ENCODE peak calls at places on chromosomes 5 and 9, in seven cellular contexts. N, X, K, E, Q, J and G are unnamed samples.
A peak's percentile ranks its signal among the peaks of the same experiment; 100 is the strongest.

GRCh38 chr5:160697281-160697680 is 154.7 kb downstream of the ATP10B start:
- DNase-seq in N (no peak), Q (no peak), E (no peak), X (no peak), J (no peak), K (no peak), G (no peak)

GRCh38 chr9:89412951-89413350 is 85.0 kb downstream of the SEMA4D start:
- DNase-seq in E (no peak), N (no peak), Q (no peak), J (no peak), X (no peak), K (no peak), G (no peak)

GRCh38 chr9:98992885-98993569 is 49.3 kb downstream of the COL15A1 start:
- DNase-seq in Q (no peak), E (no peak), K (no peak), X (no peak), J (no peak), N (no peak), G (no peak)

GRCh38 chr5:59620535-59621212 is 272.9 kb downstream of the PDE4D start:
- DNase-seq in J (no peak), E (no peak), K (no peak), Q (no peak), X (no peak), N (no peak), G (no peak)

GRCh38 chr5:172410160-172410559 is 44.2 kb downstream of the SH3PXD2B start:
- DNase-seq in E (no peak), K (no peak), J (no peak), N (peak; percentile 83), X (no peak), Q (peak; percentile 87), G (peak; percentile 50)

GRCh38 chr5:153881687-153882086 is 157.0 kb downstream of the FAM114A2 start:
- DNase-seq in N (no peak), Q (no peak), X (no peak), E (no peak), J (no peak), K (no peak), G (no peak)

GRCh38 chr9:69577123-69577522 is 95.0 kb downstream of the APBA1 start:
- DNase-seq in K (no peak), E (no peak), J (no peak), Q (peak; percentile 48), X (no peak), N (no peak), G (no peak)

GRCh38 chr9:130696139-130696650 is 2.6 kb downstream of the EXOSC2 start:
- DNase-seq in X (no peak), Q (no peak), J (no peak), K (no peak), E (no peak), N (no peak), G (no peak)

GRCh38 chr5:181164076-181164952 is 16.9 kb downstream of the OR2V2 start:
- DNase-seq in X (no peak), E (peak; percentile 28), K (no peak), N (peak; percentile 36), J (peak; percentile 86), Q (peak; percentile 48), G (no peak)

GRCh38 chr9:83280790-83281189 is 217.8 kb upstream of the RASEF start:
- DNase-seq in N (no peak), K (no peak), Q (no peak), J (no peak), E (no peak), X (peak; percentile 20), G (no peak)

GRCh38 chr5:169161022-169161680 is 139.8 kb downstream of the SLIT3 start:
- DNase-seq in X (peak; percentile 18), K (peak; percentile 71), E (peak; percentile 84), Q (peak; percentile 6), N (peak; percentile 73), J (peak; percentile 90), G (peak; percentile 79)

GRCh38 chr9:89419978-89420394 is 77.9 kb downstream of the SEMA4D start:
- DNase-seq in J (no peak), X (no peak), K (no peak), Q (no peak), N (no peak), E (no peak), G (peak; percentile 6)

GRCh38 chr5:54944364-54944763 is 41.0 kb downstream of the ESM1 start:
- DNase-seq in N (peak; percentile 45), E (no peak), J (peak; percentile 19), Q (peak; percentile 58), X (no peak), K (no peak), G (peak; percentile 17)

GRCh38 chr5:170104710-170105109 is 987 bp upstream of the FOXI1 start:
- DNase-seq in X (no peak), K (no peak), E (no peak), J (no peak), N (no peak), Q (no peak), G (no peak)

GRCh38 chr5:172909931-172910502 is 49.2 kb upstream of the RPL26L1 start:
- DNase-seq in N (peak; percentile 87), J (peak; percentile 48), Q (peak; percentile 100), K (no peak), E (peak; percentile 13), X (no peak), G (no peak)

GRCh38 chr9:129415954-129416651 is 204.8 kb downstream of the C9orf50 start:
- DNase-seq in X (no peak), J (no peak), K (no peak), Q (no peak), N (peak; percentile 34), E (peak; percentile 46), G (no peak)

GRCh38 chr9:91433180-91433579 is 9.5 kb upstream of the NFIL3 start:
- DNase-seq in K (no peak), N (peak; percentile 91), J (peak; percentile 91), E (no peak), X (peak; percentile 39), Q (peak; percentile 98), G (peak; percentile 84)

GRCh38 chr5:168366124-168366523 is 74.7 kb downstream of the WWC1 start:
- DNase-seq in X (no peak), J (peak; percentile 44), N (peak; percentile 71), Q (peak; percentile 95), K (no peak), E (no peak), G (peak; percentile 63)

GRCh38 chr9:126219717-126220116 is 106.9 kb upstream of the MVB12B start:
- DNase-seq in K (no peak), E (no peak), N (no peak), J (no peak), X (no peak), Q (no peak), G (no peak)

GRCh38 chr9:80926611-80927010 is 762.7 kb downstream of the TLE1 start:
- DNase-seq in E (no peak), X (no peak), K (no peak), N (no peak), J (no peak), Q (no peak), G (no peak)

GRCh38 chr5:137316346-137316736 is 182.8 kb downstream of the SPOCK1 start:
- DNase-seq in E (no peak), X (no peak), Q (peak; percentile 25), J (no peak), N (no peak), K (no peak), G (no peak)

GRCh38 chr5:40089269-40089668 is 590.4 kb upstream of the PTGER4 start:
- DNase-seq in K (no peak), J (peak; percentile 28), Q (peak; percentile 1), E (no peak), X (no peak), N (no peak), G (peak; percentile 16)

DNA sequence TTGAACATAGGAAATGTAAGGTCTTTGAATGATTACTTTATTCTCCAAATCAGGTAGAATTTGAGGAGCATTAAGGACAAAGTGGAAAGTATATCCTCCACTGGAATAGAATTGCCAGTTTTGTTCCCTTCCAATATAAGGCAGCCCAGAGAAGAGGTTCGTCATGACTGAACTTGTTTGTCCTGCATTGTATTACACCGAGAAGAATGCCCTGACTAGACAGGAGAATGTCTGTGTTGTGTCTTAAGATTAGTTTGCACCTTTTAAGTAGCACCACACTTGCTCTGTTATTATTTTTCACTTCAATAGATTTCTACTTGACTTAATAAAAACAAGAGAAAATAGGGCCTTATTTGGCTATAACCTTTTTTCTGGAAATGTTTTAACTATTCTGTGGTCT is 586.2 kb upstream of the PTGER4 start:
- DNase-seq in X (no peak), J (no peak), N (no peak), E (no peak), Q (no peak), K (no peak), G (peak; percentile 37)
- H3K9me3 ChIP-seq in X (no peaks in the 10 kb centered on the region), J (no peaks in the 10 kb centered on the region), N (peaks cover 42% of the 10 kb centered on the region), E (peaks cover 4% of the 10 kb centered on the region), Q (peaks cover 2% of the 10 kb centered on the region), K (no peaks in the 10 kb centered on the region), G (peaks cover 3% of the 10 kb centered on the region)

GRCh38 chr5:162637501-162637900 is 569.9 kb downstream of the GABRG2 start:
- DNase-seq in N (no peak), J (no peak), K (no peak), X (no peak), E (no peak), Q (no peak), G (no peak)

GRCh38 chr5:162641142-162641813 is 573.7 kb downstream of the GABRG2 start:
- DNase-seq in X (no peak), E (no peak), N (no peak), J (no peak), K (no peak), Q (no peak), G (no peak)

GRCh38 chr5:162638849-162639248 is 571.3 kb downstream of the GABRG2 start:
- DNase-seq in K (no peak), E (no peak), N (no peak), Q (no peak), X (no peak), J (no peak), G (no peak)
- H3K9me3 ChIP-seq in K (peaks cover 3% of the 10 kb centered on the region), E (peaks cover 5% of the 10 kb centered on the region), N (peaks cover 43% of the 10 kb centered on the region), Q (peaks cover 6% of the 10 kb centered on the region), X (no peaks in the 10 kb centered on the region), J (no peaks in the 10 kb centered on the region), G (peaks cover 9% of the 10 kb centered on the region)

DNA sequence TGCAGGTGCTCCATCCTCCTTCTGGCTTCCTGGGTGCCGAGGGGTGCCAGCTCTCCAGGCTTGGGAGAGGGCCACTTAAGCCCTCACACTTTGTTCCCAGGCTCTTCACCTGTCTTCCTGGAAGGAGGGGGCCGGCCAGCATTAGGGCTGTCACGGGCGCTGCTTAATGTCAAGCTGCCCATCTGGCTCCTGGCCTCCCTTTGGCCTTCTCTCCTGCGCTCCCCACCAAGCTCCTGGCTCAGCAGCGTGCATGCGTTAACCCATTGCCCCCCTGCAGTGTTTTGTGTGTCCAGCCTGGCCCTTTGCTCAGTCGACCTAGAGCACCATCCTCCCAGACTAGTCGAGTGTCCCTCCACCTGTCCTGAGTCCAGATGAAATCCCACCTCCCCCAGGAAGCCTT is 21.3 kb downstream of the NTNG2 start:
- DNase-seq in N (no peak), E (no peak), K (no peak), J (no peak), Q (no peak), X (no peak), G (no peak)
- H3K9me3 ChIP-seq in N (no peaks in the 10 kb centered on the region), E (no peaks in the 10 kb centered on the region), K (no peaks in the 10 kb centered on the region), J (no peaks in the 10 kb centered on the region), Q (no peaks in the 10 kb centered on the region), X (no peaks in the 10 kb centered on the region), G (no peaks in the 10 kb centered on the region)

DNA sequence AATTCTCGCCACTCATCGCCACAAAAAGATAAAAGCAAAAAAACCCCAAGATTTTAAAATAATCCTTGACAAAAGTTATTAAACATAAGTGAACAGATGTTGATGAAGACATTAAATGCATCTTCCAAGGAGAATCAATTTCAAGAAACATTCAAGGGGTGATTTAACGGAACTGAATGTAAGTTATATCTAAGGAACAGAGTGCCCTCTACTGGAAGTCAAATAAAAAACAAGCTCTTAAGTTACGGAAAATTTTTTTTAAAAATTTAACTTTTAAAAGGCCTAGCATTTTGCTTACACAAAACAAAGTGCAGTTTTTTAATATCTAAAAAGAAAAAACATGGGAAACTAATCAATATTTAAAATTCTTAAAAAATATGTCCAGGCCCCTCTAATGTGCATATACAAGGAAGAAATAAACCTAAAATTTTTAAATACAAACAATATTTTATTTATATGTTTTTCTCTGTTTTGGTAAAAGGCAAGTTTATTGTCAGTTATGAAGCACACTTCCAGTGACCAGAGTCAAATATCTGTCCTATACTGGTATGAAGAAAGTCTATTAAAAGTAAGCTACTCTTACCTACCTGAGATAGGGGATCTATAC is 28.0 kb downstream of the TEX10 start:
- DNase-seq in E (no peak), J (peak; percentile 50), X (no peak), K (no peak), Q (peak; percentile 74), N (peak; percentile 49), G (no peak)
- H3K9me3 ChIP-seq in E (no peaks in the 10 kb centered on the region), J (no peaks in the 10 kb centered on the region), X (no peaks in the 10 kb centered on the region), K (no peaks in the 10 kb centered on the region), Q (no peaks in the 10 kb centered on the region), N (no peaks in the 10 kb centered on the region), G (no peaks in the 10 kb centered on the region)